ENCODE peak calls at places on chromosomes 5 and 9, in nine cellular contexts. One of them, this sample, is unnamed.

GRCh38 chr5:36658016-36658415 is 51.6 kb downstream of the SLC1A3 start:
- DNase-seq in WTC11: no peak
- DNase-seq in fibroblast of lung: peak
- DNase-seq in esophagus squamous epithelium: no peak
- DNase-seq in GM23338: no peak
- DNase-seq in OCI-LY7: no peak
- DNase-seq in cardiac fibroblast: no peak
- DNase-seq in thoracic aorta: no peak
- DNase-seq in osteocyte: no peak
- DNase-seq in this sample: no peak

GRCh38 chr5:34854459-34855174 is 15.7 kb downstream of the TTC23L start:
- DNase-seq in WTC11: no peak
- DNase-seq in fibroblast of lung: peak
- DNase-seq in esophagus squamous epithelium: no peak
- DNase-seq in GM23338: no peak
- DNase-seq in OCI-LY7: peak
- DNase-seq in cardiac fibroblast: no peak
- DNase-seq in thoracic aorta: no peak
- DNase-seq in osteocyte: no peak
- DNase-seq in this sample: no peak

GRCh38 chr5:34486160-34486765 is 169.9 kb upstream of the RAI14 start:
- DNase-seq in WTC11: peak
- DNase-seq in fibroblast of lung: peak
- DNase-seq in esophagus squamous epithelium: no peak
- DNase-seq in GM23338: peak
- DNase-seq in OCI-LY7: peak
- DNase-seq in cardiac fibroblast: peak
- DNase-seq in thoracic aorta: peak
- DNase-seq in osteocyte: peak
- DNase-seq in this sample: peak

GRCh38 chr5:59709833-59710232 is 183.7 kb downstream of the PDE4D start:
- DNase-seq in WTC11: no peak
- DNase-seq in fibroblast of lung: peak
- DNase-seq in esophagus squamous epithelium: no peak
- DNase-seq in GM23338: no peak
- DNase-seq in OCI-LY7: no peak
- DNase-seq in cardiac fibroblast: peak
- DNase-seq in thoracic aorta: no peak
- DNase-seq in osteocyte: no peak
- DNase-seq in this sample: no peak

GRCh38 chr5:128338649-128339048 is 199.4 kb downstream of the FBN2 start:
- DNase-seq in WTC11: no peak
- DNase-seq in fibroblast of lung: no peak
- DNase-seq in esophagus squamous epithelium: no peak
- DNase-seq in GM23338: no peak
- DNase-seq in OCI-LY7: no peak
- DNase-seq in cardiac fibroblast: no peak
- DNase-seq in thoracic aorta: no peak
- DNase-seq in osteocyte: no peak
- DNase-seq in this sample: no peak

GRCh38 chr9:94772654-94773303 is 46.3 kb downstream of the AOPEP start:
- DNase-seq in WTC11: no peak
- DNase-seq in fibroblast of lung: peak
- DNase-seq in esophagus squamous epithelium: no peak
- DNase-seq in GM23338: no peak
- DNase-seq in OCI-LY7: no peak
- DNase-seq in cardiac fibroblast: no peak
- DNase-seq in thoracic aorta: no peak
- DNase-seq in osteocyte: no peak
- DNase-seq in this sample: no peak

GRCh38 chr9:29701536-29701935 is 2128.3 kb upstream of the C9orf72 start:
- DNase-seq in WTC11: no peak
- DNase-seq in fibroblast of lung: no peak
- DNase-seq in esophagus squamous epithelium: no peak
- DNase-seq in GM23338: no peak
- DNase-seq in OCI-LY7: no peak
- DNase-seq in cardiac fibroblast: peak
- DNase-seq in thoracic aorta: no peak
- DNase-seq in osteocyte: no peak
- DNase-seq in this sample: no peak

GRCh38 chr5:933251-933861 is 40.7 kb downstream of the TRIP13 start:
- DNase-seq in WTC11: no peak
- DNase-seq in fibroblast of lung: no peak
- DNase-seq in esophagus squamous epithelium: no peak
- DNase-seq in GM23338: no peak
- DNase-seq in OCI-LY7: no peak
- DNase-seq in cardiac fibroblast: no peak
- DNase-seq in thoracic aorta: no peak
- DNase-seq in osteocyte: no peak
- DNase-seq in this sample: no peak

GRCh38 chr9:93456022-93456421 is 2.6 kb upstream of the FAM120AOS start:
- DNase-seq in WTC11: no peak
- DNase-seq in fibroblast of lung: no peak
- DNase-seq in esophagus squamous epithelium: no peak
- DNase-seq in GM23338: no peak
- DNase-seq in OCI-LY7: no peak
- DNase-seq in cardiac fibroblast: no peak
- DNase-seq in thoracic aorta: no peak
- DNase-seq in osteocyte: no peak
- DNase-seq in this sample: no peak

GRCh38 chr9:93450817-93451761 is at the start of gene FAM120A:
- DNase-seq in WTC11: peak
- DNase-seq in fibroblast of lung: peak
- DNase-seq in esophagus squamous epithelium: peak
- DNase-seq in GM23338: peak
- DNase-seq in OCI-LY7: peak
- DNase-seq in cardiac fibroblast: peak
- DNase-seq in thoracic aorta: peak
- DNase-seq in osteocyte: peak
- DNase-seq in this sample: no peak

GRCh38 chr9:93452710-93453046 is 703 bp downstream of the FAM120AOS start:
- DNase-seq in WTC11: no peak
- DNase-seq in fibroblast of lung: no peak
- DNase-seq in esophagus squamous epithelium: no peak
- DNase-seq in GM23338: no peak
- DNase-seq in OCI-LY7: no peak
- DNase-seq in cardiac fibroblast: no peak
- DNase-seq in thoracic aorta: no peak
- DNase-seq in osteocyte: no peak
- DNase-seq in this sample: no peak

GRCh38 chr9:93453047-93453914 is at the start of gene FAM120AOS:
- DNase-seq in WTC11: peak
- DNase-seq in fibroblast of lung: peak
- DNase-seq in esophagus squamous epithelium: peak
- DNase-seq in GM23338: peak
- DNase-seq in OCI-LY7: peak
- DNase-seq in cardiac fibroblast: peak
- DNase-seq in thoracic aorta: peak
- DNase-seq in osteocyte: peak
- DNase-seq in this sample: peak

DNA sequence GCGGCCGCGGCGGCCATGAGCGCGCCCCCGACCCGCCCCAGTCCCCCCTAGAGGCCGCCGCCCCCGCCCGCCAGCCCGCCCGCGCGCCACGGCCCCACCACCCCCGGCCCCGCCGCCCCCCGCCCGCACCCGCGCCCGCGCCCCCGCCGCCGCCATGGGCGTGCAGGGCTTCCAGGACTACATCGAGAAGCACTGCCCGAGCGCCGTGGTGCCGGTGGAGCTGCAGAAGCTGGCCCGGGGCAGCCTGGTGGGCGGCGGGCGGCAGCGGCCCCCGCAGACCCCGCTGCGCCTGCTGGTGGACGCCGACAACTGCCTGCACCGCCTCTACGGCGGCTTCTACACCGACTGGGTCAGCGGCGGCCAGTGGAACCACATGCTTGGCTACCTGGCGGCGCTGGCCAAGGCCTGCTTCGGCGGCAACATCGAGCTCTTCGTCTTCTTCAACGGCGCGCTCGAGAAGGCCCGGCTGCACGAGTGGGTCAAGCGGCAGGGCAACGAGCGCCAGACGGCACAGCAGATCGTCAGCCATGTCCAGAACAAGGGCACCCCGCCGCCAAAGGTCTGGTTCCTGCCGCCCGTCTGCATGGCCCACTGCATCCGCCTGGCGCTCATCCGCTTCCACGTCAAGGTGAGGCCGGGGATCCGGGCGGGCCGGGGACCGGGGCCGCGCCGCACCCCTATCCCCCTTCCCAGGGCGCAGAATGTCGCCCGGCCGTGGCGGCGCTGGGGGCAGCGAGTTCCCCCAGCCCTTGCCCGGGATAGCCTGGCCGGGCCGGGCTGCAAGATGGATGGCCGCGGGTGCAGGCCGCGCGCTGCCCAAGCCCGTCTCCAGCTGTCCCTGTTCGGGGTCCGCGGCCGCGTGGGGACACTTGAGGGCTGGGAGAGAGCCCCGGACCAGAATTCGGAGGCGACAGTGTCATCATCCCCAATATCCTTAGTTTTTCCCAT is 551 bp downstream of the FAM120A start:
- DNase-seq in WTC11: peak
- DNase-seq in fibroblast of lung: peak
- DNase-seq in esophagus squamous epithelium: no peak
- DNase-seq in GM23338: peak
- DNase-seq in OCI-LY7: peak
- DNase-seq in cardiac fibroblast: no peak
- DNase-seq in thoracic aorta: peak
- DNase-seq in osteocyte: no peak
- DNase-seq in this sample: peak
- TF ChIP-seq CTCF in WTC11: no peak
- TF ChIP-seq CTCF in fibroblast of lung: no peak
- TF ChIP-seq CTCF in esophagus squamous epithelium: peak
- TF ChIP-seq CTCF in GM23338: no peak
- TF ChIP-seq CTCF in OCI-LY7: no peak
- TF ChIP-seq CTCF in cardiac fibroblast: no peak
- TF ChIP-seq CTCF in thoracic aorta: peak
- TF ChIP-seq CTCF in osteocyte: peak
- TF ChIP-seq CTCF in this sample: no peak

GRCh38 chr5:80804332-80804731 is 149.5 kb upstream of the DHFR start:
- DNase-seq in WTC11: no peak
- DNase-seq in fibroblast of lung: no peak
- DNase-seq in esophagus squamous epithelium: no peak
- DNase-seq in GM23338: no peak
- DNase-seq in OCI-LY7: no peak
- DNase-seq in cardiac fibroblast: peak
- DNase-seq in thoracic aorta: no peak
- DNase-seq in osteocyte: no peak
- DNase-seq in this sample: no peak
- TF ChIP-seq CTCF in WTC11: no peak
- TF ChIP-seq CTCF in fibroblast of lung: no peak
- TF ChIP-seq CTCF in esophagus squamous epithelium: no peak
- TF ChIP-seq CTCF in GM23338: peak
- TF ChIP-seq CTCF in OCI-LY7: no peak
- TF ChIP-seq CTCF in cardiac fibroblast: no peak
- TF ChIP-seq CTCF in thoracic aorta: no peak
- TF ChIP-seq CTCF in osteocyte: no peak
- TF ChIP-seq CTCF in this sample: no peak

DNA sequence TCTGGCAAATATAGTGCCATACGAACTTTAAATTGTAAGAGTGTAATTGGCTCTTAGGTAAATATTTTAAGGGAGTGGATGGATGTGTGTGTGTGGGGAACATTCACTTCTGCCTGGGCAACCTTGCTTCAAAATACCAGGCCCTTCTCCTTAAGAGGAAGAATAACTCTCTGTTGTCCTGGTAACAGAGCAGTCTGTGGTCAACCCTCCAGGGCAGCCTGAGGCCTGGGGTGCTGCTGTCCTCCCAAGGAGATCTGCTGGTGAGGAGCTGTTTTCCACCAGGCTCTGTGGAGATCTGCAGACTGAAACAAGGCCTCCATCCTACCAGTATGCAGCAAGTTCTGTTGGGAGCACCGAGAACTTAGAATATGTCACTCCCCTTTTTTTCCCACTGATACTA is 325.2 kb downstream of the PSAT1 start:
- DNase-seq in WTC11: no peak
- DNase-seq in fibroblast of lung: peak
- DNase-seq in esophagus squamous epithelium: no peak
- DNase-seq in GM23338: no peak
- DNase-seq in OCI-LY7: no peak
- DNase-seq in cardiac fibroblast: no peak
- DNase-seq in thoracic aorta: no peak
- DNase-seq in osteocyte: no peak
- DNase-seq in this sample: no peak
- TF ChIP-seq CTCF in WTC11: no peak
- TF ChIP-seq CTCF in fibroblast of lung: no peak
- TF ChIP-seq CTCF in esophagus squamous epithelium: no peak
- TF ChIP-seq CTCF in GM23338: no peak
- TF ChIP-seq CTCF in OCI-LY7: no peak
- TF ChIP-seq CTCF in cardiac fibroblast: no peak
- TF ChIP-seq CTCF in thoracic aorta: no peak
- TF ChIP-seq CTCF in osteocyte: no peak
- TF ChIP-seq CTCF in this sample: no peak

GRCh38 chr5:154038241-154038603 is 488 bp downstream of the FAM114A2 start:
- DNase-seq in WTC11: no peak
- DNase-seq in fibroblast of lung: no peak
- DNase-seq in esophagus squamous epithelium: no peak
- DNase-seq in GM23338: no peak
- DNase-seq in OCI-LY7: peak
- DNase-seq in cardiac fibroblast: no peak
- DNase-seq in thoracic aorta: no peak
- DNase-seq in osteocyte: no peak
- DNase-seq in this sample: no peak

GRCh38 chr5:154034944-154035343 is 3.8 kb downstream of the FAM114A2 start:
- DNase-seq in WTC11: no peak
- DNase-seq in fibroblast of lung: no peak
- DNase-seq in esophagus squamous epithelium: no peak
- DNase-seq in GM23338: no peak
- DNase-seq in OCI-LY7: no peak
- DNase-seq in cardiac fibroblast: no peak
- DNase-seq in thoracic aorta: no peak
- DNase-seq in osteocyte: no peak
- DNase-seq in this sample: no peak

GRCh38 chr5:154039458-154039829 is 677 bp downstream of the MFAP3 start:
- DNase-seq in WTC11: no peak
- DNase-seq in fibroblast of lung: no peak
- DNase-seq in esophagus squamous epithelium: no peak
- DNase-seq in GM23338: no peak
- DNase-seq in OCI-LY7: no peak
- DNase-seq in cardiac fibroblast: no peak
- DNase-seq in thoracic aorta: no peak
- DNase-seq in osteocyte: no peak
- DNase-seq in this sample: no peak

GRCh38 chr5:154042751-154043150 is 4.0 kb downstream of the MFAP3 start:
- DNase-seq in WTC11: no peak
- DNase-seq in fibroblast of lung: no peak
- DNase-seq in esophagus squamous epithelium: no peak
- DNase-seq in GM23338: no peak
- DNase-seq in OCI-LY7: no peak
- DNase-seq in cardiac fibroblast: peak
- DNase-seq in thoracic aorta: no peak
- DNase-seq in osteocyte: no peak
- DNase-seq in this sample: no peak

DNA sequence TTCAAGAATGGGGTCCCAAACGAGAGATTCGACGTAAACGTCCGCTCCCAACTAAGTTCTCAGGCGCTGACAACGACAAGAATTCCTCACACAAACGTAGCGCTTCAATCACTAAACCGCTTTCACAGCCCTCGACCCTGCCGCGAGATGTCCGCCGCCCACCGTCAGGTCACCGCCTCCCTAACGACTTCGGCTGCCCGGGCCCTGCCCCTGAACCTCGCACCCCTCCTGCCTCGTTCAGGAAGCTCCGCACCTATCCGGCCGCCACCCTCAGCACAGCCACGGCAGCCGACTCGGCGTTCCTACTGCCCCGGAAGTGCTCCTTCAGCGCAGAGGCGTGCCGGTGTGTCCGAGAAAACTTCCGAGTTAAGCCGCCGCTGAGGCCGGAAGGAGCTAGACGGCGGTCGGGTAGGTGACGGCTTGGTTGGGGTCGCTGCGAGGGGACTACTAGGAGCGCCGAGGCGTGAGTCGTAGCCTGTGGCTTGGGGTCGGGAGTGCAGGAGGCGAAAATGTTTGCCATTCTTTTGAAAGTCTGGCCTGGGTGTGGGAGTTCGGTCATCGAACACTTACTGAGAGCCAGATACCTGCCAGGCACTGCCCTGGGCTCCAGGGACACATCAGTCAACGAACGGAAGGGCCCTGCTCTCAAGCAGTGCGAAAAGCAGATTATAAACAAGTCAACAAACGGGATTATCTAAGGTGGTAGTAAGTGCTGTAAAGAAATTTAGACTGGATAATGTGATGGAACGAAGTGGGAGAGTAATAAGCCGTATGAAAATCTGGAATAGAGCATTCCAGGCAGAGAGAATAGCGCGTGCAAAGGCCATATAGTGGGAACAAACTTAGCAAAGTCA is at the start of the genes FAM114A2 and MFAP3:
- DNase-seq in WTC11: peak
- DNase-seq in fibroblast of lung: peak
- DNase-seq in esophagus squamous epithelium: peak
- DNase-seq in GM23338: peak
- DNase-seq in OCI-LY7: peak
- DNase-seq in cardiac fibroblast: peak
- DNase-seq in thoracic aorta: peak
- DNase-seq in osteocyte: peak
- DNase-seq in this sample: peak
- TF ChIP-seq CTCF in WTC11: no peak
- TF ChIP-seq CTCF in fibroblast of lung: no peak
- TF ChIP-seq CTCF in esophagus squamous epithelium: peak
- TF ChIP-seq CTCF in GM23338: no peak
- TF ChIP-seq CTCF in OCI-LY7: no peak
- TF ChIP-seq CTCF in cardiac fibroblast: no peak
- TF ChIP-seq CTCF in thoracic aorta: no peak
- TF ChIP-seq CTCF in osteocyte: no peak
- TF ChIP-seq CTCF in this sample: no peak